ENCODE peak calls at places on chromosomes 12 and 14, in eight cellular contexts. One of them, this sample, is unnamed.

GRCh38 chr14:54784657-54785056 is 118.0 kb downstream of the GCH1 start:
- DNase-seq in psoas muscle: peak
- DNase-seq in CD4-positive, alpha-beta T cell: no peak
- DNase-seq in neural progenitor cell: no peak
- DNase-seq in endodermal cell: no peak
- DNase-seq in prostate gland: no peak
- DNase-seq in SK-N-SH: peak
- DNase-seq in body of pancreas: no peak
- DNase-seq in this sample: no peak

GRCh38 chr14:30553311-30553989 is 5.5 kb upstream of the G2E3 start:
- DNase-seq in psoas muscle: no peak
- DNase-seq in CD4-positive, alpha-beta T cell: no peak
- DNase-seq in neural progenitor cell: no peak
- DNase-seq in endodermal cell: no peak
- DNase-seq in prostate gland: no peak
- DNase-seq in SK-N-SH: no peak
- DNase-seq in body of pancreas: no peak
- DNase-seq in this sample: peak

GRCh38 chr12:10305411-10305810 is 2.3 kb upstream of the KLRD1 start:
- DNase-seq in psoas muscle: no peak
- DNase-seq in CD4-positive, alpha-beta T cell: no peak
- DNase-seq in neural progenitor cell: no peak
- DNase-seq in endodermal cell: no peak
- DNase-seq in prostate gland: no peak
- DNase-seq in SK-N-SH: no peak
- DNase-seq in body of pancreas: no peak
- DNase-seq in this sample: no peak

GRCh38 chr12:58809064-58809607 is 111.2 kb downstream of the LRIG3 start:
- DNase-seq in psoas muscle: no peak
- DNase-seq in CD4-positive, alpha-beta T cell: no peak
- DNase-seq in neural progenitor cell: no peak
- DNase-seq in endodermal cell: no peak
- DNase-seq in prostate gland: no peak
- DNase-seq in SK-N-SH: no peak
- DNase-seq in body of pancreas: no peak
- DNase-seq in this sample: no peak

GRCh38 chr12:25051583-25052190 is 102.8 kb upstream of the BCAT1 start:
- DNase-seq in psoas muscle: no peak
- DNase-seq in CD4-positive, alpha-beta T cell: peak
- DNase-seq in neural progenitor cell: no peak
- DNase-seq in endodermal cell: no peak
- DNase-seq in prostate gland: no peak
- DNase-seq in SK-N-SH: no peak
- DNase-seq in body of pancreas: no peak
- DNase-seq in this sample: no peak

GRCh38 chr14:30988509-30988908 is 36.9 kb upstream of the AP4S1 start:
- DNase-seq in psoas muscle: no peak
- DNase-seq in CD4-positive, alpha-beta T cell: no peak
- DNase-seq in neural progenitor cell: no peak
- DNase-seq in endodermal cell: no peak
- DNase-seq in prostate gland: no peak
- DNase-seq in SK-N-SH: no peak
- DNase-seq in body of pancreas: no peak
- DNase-seq in this sample: no peak

GRCh38 chr12:47281667-47282171 is 202.0 kb upstream of the AMIGO2 start:
- DNase-seq in psoas muscle: no peak
- DNase-seq in CD4-positive, alpha-beta T cell: no peak
- DNase-seq in neural progenitor cell: no peak
- DNase-seq in endodermal cell: no peak
- DNase-seq in prostate gland: no peak
- DNase-seq in SK-N-SH: no peak
- DNase-seq in body of pancreas: no peak
- DNase-seq in this sample: no peak

GRCh38 chr14:91388551-91388975 is 29.1 kb downstream of the CCDC88C start:
- DNase-seq in psoas muscle: peak
- DNase-seq in CD4-positive, alpha-beta T cell: no peak
- DNase-seq in neural progenitor cell: no peak
- DNase-seq in endodermal cell: no peak
- DNase-seq in prostate gland: no peak
- DNase-seq in SK-N-SH: no peak
- DNase-seq in body of pancreas: no peak
- DNase-seq in this sample: no peak

GRCh38 chr14:75283162-75283883 is 4.7 kb downstream of the FOS start:
- DNase-seq in psoas muscle: no peak
- DNase-seq in CD4-positive, alpha-beta T cell: peak
- DNase-seq in neural progenitor cell: no peak
- DNase-seq in endodermal cell: no peak
- DNase-seq in prostate gland: no peak
- DNase-seq in SK-N-SH: no peak
- DNase-seq in body of pancreas: peak
- DNase-seq in this sample: no peak

GRCh38 chr14:75141967-75142366 is 15.1 kb upstream of the NEK9 start:
- DNase-seq in psoas muscle: no peak
- DNase-seq in CD4-positive, alpha-beta T cell: no peak
- DNase-seq in neural progenitor cell: peak
- DNase-seq in endodermal cell: no peak
- DNase-seq in prostate gland: no peak
- DNase-seq in SK-N-SH: peak
- DNase-seq in body of pancreas: no peak
- DNase-seq in this sample: no peak

DNA sequence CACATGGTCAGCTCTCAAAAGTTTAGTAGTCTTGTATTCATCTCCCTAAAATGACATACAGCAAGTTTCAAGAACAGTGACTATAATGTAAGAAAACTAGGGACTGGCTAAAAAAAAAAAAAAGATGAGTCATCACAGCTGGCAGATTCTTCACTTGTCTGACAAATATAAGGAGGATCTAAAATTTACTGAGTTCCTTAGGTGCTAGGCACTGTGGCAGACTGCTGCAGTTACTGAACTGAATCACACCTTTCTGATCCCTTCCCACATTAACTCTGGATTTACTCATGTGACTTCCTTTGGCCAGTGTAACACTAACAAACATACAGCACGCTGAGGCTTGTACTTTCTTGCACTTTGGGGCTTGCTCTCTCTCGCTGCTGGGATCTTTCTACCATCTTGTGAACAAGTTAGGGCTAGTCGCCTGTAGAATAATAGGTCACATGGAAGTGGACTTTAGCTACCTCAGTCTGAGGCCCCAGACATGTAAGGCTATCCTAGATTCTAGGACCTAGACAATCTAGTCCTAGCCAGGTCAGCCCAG is 32.1 kb downstream of the BAZ1A start:
- DNase-seq in psoas muscle: no peak
- DNase-seq in CD4-positive, alpha-beta T cell: no peak
- DNase-seq in neural progenitor cell: no peak
- DNase-seq in endodermal cell: peak
- DNase-seq in prostate gland: peak
- DNase-seq in SK-N-SH: peak
- DNase-seq in body of pancreas: no peak
- DNase-seq in this sample: peak
- H3K27ac ChIP-seq in psoas muscle: peak
- H3K27ac ChIP-seq in CD4-positive, alpha-beta T cell: no peak
- H3K27ac ChIP-seq in neural progenitor cell: no peak
- H3K27ac ChIP-seq in endodermal cell: no peak
- H3K27ac ChIP-seq in prostate gland: no peak
- H3K27ac ChIP-seq in SK-N-SH: peak
- H3K27ac ChIP-seq in body of pancreas: no peak
- H3K27ac ChIP-seq in this sample: peak

DNA sequence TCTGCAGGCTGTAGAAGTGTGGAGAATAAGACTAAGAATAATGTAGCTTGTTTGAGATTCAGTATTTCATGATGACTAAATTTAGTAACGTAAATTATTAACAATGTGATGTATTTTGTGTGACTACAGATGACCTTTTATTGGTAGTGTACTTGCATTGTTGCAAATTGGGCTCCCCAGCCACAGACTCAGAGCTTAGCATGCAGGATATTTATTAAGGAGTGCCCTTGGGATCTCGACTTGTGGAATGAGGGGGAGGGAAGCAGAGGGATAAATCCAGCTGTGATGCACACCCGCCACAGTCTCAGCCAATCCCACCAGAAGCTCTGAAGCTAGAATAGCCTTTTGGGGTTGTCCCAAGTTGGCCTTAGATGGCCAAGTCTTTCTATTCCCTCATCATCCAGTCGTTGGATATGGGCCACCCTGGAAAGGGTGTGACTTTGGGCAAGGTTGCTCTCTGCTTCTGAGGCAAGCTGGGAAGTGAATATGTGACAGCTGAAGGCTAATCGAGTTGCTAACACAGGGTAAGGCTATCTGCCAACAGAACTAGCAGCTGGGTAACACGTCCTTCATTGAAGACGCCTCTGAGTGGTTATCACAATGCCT is 42.1 kb upstream of the USP44 start:
- DNase-seq in psoas muscle: peak
- DNase-seq in CD4-positive, alpha-beta T cell: no peak
- DNase-seq in neural progenitor cell: no peak
- DNase-seq in endodermal cell: peak
- DNase-seq in prostate gland: no peak
- DNase-seq in SK-N-SH: no peak
- DNase-seq in body of pancreas: peak
- DNase-seq in this sample: no peak
- TF ChIP-seq CTCF in psoas muscle: no peak
- TF ChIP-seq CTCF in CD4-positive, alpha-beta T cell: no peak
- TF ChIP-seq CTCF in neural progenitor cell: no peak
- TF ChIP-seq CTCF in endodermal cell: no peak
- TF ChIP-seq CTCF in prostate gland: no peak
- TF ChIP-seq CTCF in SK-N-SH: no peak
- TF ChIP-seq CTCF in body of pancreas: no peak
- TF ChIP-seq CTCF in this sample: no peak

GRCh38 chr12:19885092-19885813 is 446.0 kb downstream of the AEBP2 start:
- DNase-seq in psoas muscle: no peak
- DNase-seq in CD4-positive, alpha-beta T cell: no peak
- DNase-seq in neural progenitor cell: no peak
- DNase-seq in endodermal cell: no peak
- DNase-seq in prostate gland: no peak
- DNase-seq in SK-N-SH: no peak
- DNase-seq in body of pancreas: no peak
- DNase-seq in this sample: no peak

GRCh38 chr12:19886805-19887105 is 447.5 kb downstream of the AEBP2 start:
- DNase-seq in psoas muscle: no peak
- DNase-seq in CD4-positive, alpha-beta T cell: no peak
- DNase-seq in neural progenitor cell: no peak
- DNase-seq in endodermal cell: no peak
- DNase-seq in prostate gland: no peak
- DNase-seq in SK-N-SH: no peak
- DNase-seq in body of pancreas: no peak
- DNase-seq in this sample: no peak

GRCh38 chr12:19885987-19886804 is 446.9 kb downstream of the AEBP2 start:
- DNase-seq in psoas muscle: no peak
- DNase-seq in CD4-positive, alpha-beta T cell: no peak
- DNase-seq in neural progenitor cell: no peak
- DNase-seq in endodermal cell: no peak
- DNase-seq in prostate gland: no peak
- DNase-seq in SK-N-SH: no peak
- DNase-seq in body of pancreas: no peak
- DNase-seq in this sample: no peak

GRCh38 chr12:19882418-19882817 is 443.1 kb downstream of the AEBP2 start:
- DNase-seq in psoas muscle: no peak
- DNase-seq in CD4-positive, alpha-beta T cell: no peak
- DNase-seq in neural progenitor cell: no peak
- DNase-seq in endodermal cell: no peak
- DNase-seq in prostate gland: no peak
- DNase-seq in SK-N-SH: no peak
- DNase-seq in body of pancreas: no peak
- DNase-seq in this sample: no peak

DNA sequence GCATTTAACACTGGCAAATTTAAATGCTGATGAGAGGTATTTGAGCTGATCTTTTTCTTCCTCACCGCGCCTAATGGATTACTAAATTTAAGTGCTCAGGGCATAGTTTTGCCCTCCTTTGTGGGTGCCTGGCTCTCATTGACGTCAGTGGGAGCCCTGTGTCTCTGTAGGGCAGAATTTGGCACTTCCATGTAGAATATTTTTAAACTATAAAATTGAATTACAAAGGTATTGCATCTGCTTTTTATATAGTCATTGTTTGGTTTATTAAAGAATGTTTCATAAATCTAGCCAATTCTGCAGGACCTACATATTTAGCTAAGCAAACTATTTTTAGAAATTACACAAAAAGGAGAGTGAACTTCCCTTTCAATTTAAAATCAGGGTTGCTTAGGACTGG is 444.8 kb downstream of the AEBP2 start:
- DNase-seq in psoas muscle: no peak
- DNase-seq in CD4-positive, alpha-beta T cell: no peak
- DNase-seq in neural progenitor cell: no peak
- DNase-seq in endodermal cell: no peak
- DNase-seq in prostate gland: no peak
- DNase-seq in SK-N-SH: no peak
- DNase-seq in body of pancreas: no peak
- DNase-seq in this sample: no peak
- H3K27ac ChIP-seq in psoas muscle: no peak
- H3K27ac ChIP-seq in CD4-positive, alpha-beta T cell: no peak
- H3K27ac ChIP-seq in neural progenitor cell: no peak
- H3K27ac ChIP-seq in endodermal cell: no peak
- H3K27ac ChIP-seq in prostate gland: no peak
- H3K27ac ChIP-seq in SK-N-SH: peak
- H3K27ac ChIP-seq in body of pancreas: no peak
- H3K27ac ChIP-seq in this sample: no peak

GRCh38 chr12:124172646-124173045 is 122.2 kb upstream of the RFLNA start:
- DNase-seq in psoas muscle: no peak
- DNase-seq in CD4-positive, alpha-beta T cell: no peak
- DNase-seq in neural progenitor cell: no peak
- DNase-seq in endodermal cell: no peak
- DNase-seq in prostate gland: no peak
- DNase-seq in SK-N-SH: no peak
- DNase-seq in body of pancreas: no peak
- DNase-seq in this sample: peak

GRCh38 chr12:124169577-124169976 is 125.3 kb upstream of the RFLNA start:
- DNase-seq in psoas muscle: no peak
- DNase-seq in CD4-positive, alpha-beta T cell: no peak
- DNase-seq in neural progenitor cell: no peak
- DNase-seq in endodermal cell: no peak
- DNase-seq in prostate gland: no peak
- DNase-seq in SK-N-SH: no peak
- DNase-seq in body of pancreas: no peak
- DNase-seq in this sample: no peak

GRCh38 chr12:124171231-124171985 is 123.5 kb upstream of the RFLNA start:
- DNase-seq in psoas muscle: no peak
- DNase-seq in CD4-positive, alpha-beta T cell: no peak
- DNase-seq in neural progenitor cell: no peak
- DNase-seq in endodermal cell: no peak
- DNase-seq in prostate gland: no peak
- DNase-seq in SK-N-SH: no peak
- DNase-seq in body of pancreas: no peak
- DNase-seq in this sample: no peak

GRCh38 chr12:124168016-124168415 is 126.9 kb upstream of the RFLNA start:
- DNase-seq in psoas muscle: no peak
- DNase-seq in CD4-positive, alpha-beta T cell: no peak
- DNase-seq in neural progenitor cell: no peak
- DNase-seq in endodermal cell: no peak
- DNase-seq in prostate gland: no peak
- DNase-seq in SK-N-SH: no peak
- DNase-seq in body of pancreas: no peak
- DNase-seq in this sample: no peak

GRCh38 chr12:124170756-124171155 is 124.1 kb upstream of the RFLNA start:
- DNase-seq in psoas muscle: no peak
- DNase-seq in CD4-positive, alpha-beta T cell: no peak
- DNase-seq in neural progenitor cell: no peak
- DNase-seq in endodermal cell: no peak
- DNase-seq in prostate gland: no peak
- DNase-seq in SK-N-SH: no peak
- DNase-seq in body of pancreas: no peak
- DNase-seq in this sample: no peak
- TF ChIP-seq CTCF in psoas muscle: no peak
- TF ChIP-seq CTCF in CD4-positive, alpha-beta T cell: no peak
- TF ChIP-seq CTCF in neural progenitor cell: no peak
- TF ChIP-seq CTCF in endodermal cell: no peak
- TF ChIP-seq CTCF in prostate gland: no peak
- TF ChIP-seq CTCF in SK-N-SH: no peak
- TF ChIP-seq CTCF in body of pancreas: no peak
- TF ChIP-seq CTCF in this sample: no peak